ENCODE peak calls at places on chromosomes 11 and 22, in six cellular contexts. Y is posterior vena cava; Z is fibroblast of the aortic adventitia; I is Right ventricle myocardium superior; A is T-cell; R is CD4-positive, CD25-positive, alpha-beta regulatory T cell. J is an unnamed sample.

GRCh38 chr11:130806746-130807145 is 109.5 kb downstream of the SNX19 start:
- DNase-seq in Y (no peak), Z (no peak), I (no peak), A (no peak), R (no peak), J (no peak)

GRCh38 chr11:1887451-1888346 is 4.0 kb downstream of the PRR33 start:
- DNase-seq in Y (peak), Z (no peak), I (no peak), A (no peak), R (no peak), J (no peak)

GRCh38 chr11:58059011-58059358 is 28.2 kb downstream of the OR6Q1 start:
- DNase-seq in Y (no peak), Z (peak), I (no peak), A (no peak), R (no peak), J (peak)

GRCh38 chr11:64306876-64307622 is 1.7 kb downstream of the ESRRA start:
- DNase-seq in Y (no peak), Z (no peak), I (no peak), A (no peak), R (no peak), J (peak)

GRCh38 chr22:22397292-22397870 is 111.2 kb downstream of the ZNF280B start:
- DNase-seq in Y (no peak), Z (peak), I (peak), A (no peak), R (no peak), J (no peak)

GRCh38 chr11:35944503-35945136 is 758 bp downstream of the LDLRAD3 start:
- DNase-seq in Y (no peak), Z (peak), I (no peak), A (no peak), R (no peak), J (no peak)

GRCh38 chr11:69297926-69298777 is 4.2 kb downstream of the MYEOV start:
- DNase-seq in Y (peak), Z (peak), I (peak), A (peak), R (peak), J (peak)

GRCh38 chr11:95767498-95767897 is 22.1 kb downstream of the FAM76B start:
- DNase-seq in Y (no peak), Z (peak), I (no peak), A (no peak), R (no peak), J (no peak)

GRCh38 chr11:44799036-44799435 is 72.3 kb downstream of the TSPAN18 start:
- DNase-seq in Y (no peak), Z (no peak), I (peak), A (no peak), R (no peak), J (no peak)

GRCh38 chr11:111352935-111353695 is 26.0 kb downstream of the POU2AF1 start:
- DNase-seq in Y (no peak), Z (no peak), I (no peak), A (no peak), R (no peak), J (no peak)

GRCh38 chr11:66559141-66559861 is 9.1 kb downstream of the CTSF start:
- DNase-seq in Y (peak), Z (peak), I (peak), A (peak), R (no peak), J (no peak)

GRCh38 chr11:12066056-12066798 is 44.2 kb upstream of the MICAL2 start:
- DNase-seq in Y (no peak), Z (peak), I (no peak), A (no peak), R (no peak), J (peak)

GRCh38 chr22:32044477-32044876 is 1.4 kb downstream of the SLC5A1 start:
- DNase-seq in Y (no peak), Z (no peak), I (no peak), A (no peak), R (no peak), J (no peak)

GRCh38 chr11:10302294-10302743 is 2.6 kb upstream of the ADM start:
- DNase-seq in Y (no peak), Z (peak), I (peak), A (no peak), R (no peak), J (no peak)

GRCh38 chr22:25774575-25775026 is 32.6 kb downstream of the MYO18B start:
- DNase-seq in Y (no peak), Z (no peak), I (no peak), A (no peak), R (no peak), J (no peak)

GRCh38 chr22:46351767-46352166 is 16.3 kb downstream of the TRMU start:
- DNase-seq in Y (no peak), Z (no peak), I (peak), A (no peak), R (no peak), J (no peak)

GRCh38 chr11:17528181-17528691 is 16.0 kb downstream of the USH1C start:
- DNase-seq in Y (peak), Z (peak), I (peak), A (peak), R (peak), J (peak)

GRCh38 chr11:118373263-118373662 is 13.9 kb downstream of the UBE4A start:
- DNase-seq in Y (no peak), Z (no peak), I (no peak), A (no peak), R (no peak), J (no peak)

GRCh38 chr22:33544707-33545106 is 375.6 kb downstream of the LARGE1 start:
- DNase-seq in Y (no peak), Z (peak), I (no peak), A (no peak), R (no peak), J (no peak)

GRCh38 chr11:115497303-115497702 is 6.9 kb downstream of the CADM1 start:
- DNase-seq in Y (no peak), Z (no peak), I (no peak), A (no peak), R (no peak), J (no peak)

GRCh38 chr11:10307411-10308207 is 2.7 kb downstream of the ADM start:
- DNase-seq in Y (peak), Z (peak), I (peak), A (peak), R (peak), J (peak)

GRCh38 chr22:37961062-37961461 is 7.6 kb downstream of the POLR2F start:
- DNase-seq in Y (no peak), Z (no peak), I (no peak), A (no peak), R (no peak), J (no peak)

GRCh38 chr11:60915250-60915914 is 1.4 kb downstream of the TMEM109 start:
- DNase-seq in Y (peak), Z (peak), I (peak), A (peak), R (peak), J (peak)

GRCh38 chr22:28943501-28943879 is 60.1 kb downstream of the ZNRF3 start:
- DNase-seq in Y (no peak), Z (no peak), I (no peak), A (no peak), R (no peak), J (no peak)

GRCh38 chr22:35835998-35836691 is 118.5 kb downstream of the APOL5 start:
- DNase-seq in Y (no peak), Z (peak), I (peak), A (no peak), R (no peak), J (peak)

GRCh38 chr11:129938764-129939163 is 43.4 kb upstream of the NFRKB start:
- DNase-seq in Y (no peak), Z (no peak), I (no peak), A (no peak), R (no peak), J (no peak)

J was measured in hepatocyte.